ENCODE peak calls at places on chromosomes 3 and 15, in four cellular contexts. I is DMS153, Y is substantia nigra, B is M059J. D is an unnamed sample.

GRCh38 chr15:82663186-82663600 is 16.0 kb upstream of the CPEB1 start:
- DNase-seq in I (no peak), Y (no peak), B (peak), D (no peak)

GRCh38 chr3:149678365-149678948 is 20.6 kb upstream of the WWTR1 start:
- DNase-seq in I (no peak), B (peak), Y (no peak), D (no peak)

GRCh38 chr15:68620721-68621528 is 42.1 kb downstream of the CORO2B start:
- DNase-seq in I (peak), Y (peak), B (peak), D (peak)

GRCh38 chr15:64842099-64842940 is 605 bp downstream of the PLEKHO2 start:
- DNase-seq in Y (no peak), B (no peak), I (no peak), D (no peak)

GRCh38 chr15:21270474-21270873 is 169.8 kb downstream of the POTEB3 start:
- DNase-seq in Y (no peak), I (no peak), B (no peak), D (no peak)

GRCh38 chr3:152713989-152714388 is 120.9 kb upstream of the P2RY1 start:
- DNase-seq in Y (no peak), I (no peak), B (no peak), D (no peak)

GRCh38 chr3:127694467-127695215 is 21.9 kb downstream of the ABTB1 start:
- DNase-seq in B (peak), Y (peak), I (peak), D (no peak)

GRCh38 chr3:147987549-147987948 is 578.4 kb downstream of the ZIC1 start:
- DNase-seq in I (no peak), Y (no peak), B (peak), D (no peak)

GRCh38 chr15:70320077-70320830 is 222.5 kb upstream of the TLE3 start:
- DNase-seq in Y (no peak), B (no peak), I (no peak), D (peak)

GRCh38 chr15:82021992-82022391 is 23.8 kb downstream of the MEX3B start:
- DNase-seq in I (peak), B (no peak), Y (no peak), D (no peak)

GRCh38 chr3:74351213-74351612 is 263.2 kb downstream of the CNTN3 start:
- DNase-seq in B (no peak), I (no peak), Y (no peak), D (peak)

GRCh38 chr3:140128217-140129137 is 193.5 kb downstream of the CLSTN2 start:
- DNase-seq in B (peak), I (peak), Y (peak), D (no peak)

GRCh38 chr3:111735271-111735758 is 123.8 kb upstream of the PHLDB2 start:
- DNase-seq in Y (no peak), B (peak), I (no peak), D (no peak)